ENCODE peak calls at places on chromosomes 2 and 18, in ten cellular contexts. Q is AG09319; P is activated CD4-positive, alpha-beta T cell treated with anti-CD3 and anti-CD28 coated beads, Interleukin-2, amount 50 U/mL, for 24 hours; H is NCI-H774; L is brain microvascular endothelial cell; T is mucosa of descending colon; C is pons; I is T-helper 17 cell; N is thoracic aorta; Y is HFF-Myc. W is an unnamed sample.

GRCh38 chr2:196234672-196235071 is 63.3 kb upstream of the STK17B start:
- DNase-seq in Q (peak), P (no peak), H (no peak), L (peak), T (no peak), C (no peak), I (peak), N (no peak), Y (no peak), W (no peak)

GRCh38 chr2:109612991-109613921 is 510 bp downstream of the SEPTIN10 start:
- DNase-seq in Q (no peak), P (no peak), H (peak), L (peak), T (no peak), C (peak), I (no peak), N (no peak), Y (no peak), W (peak)

GRCh38 chr2:177282101-177282573 is 17.6 kb upstream of the NFE2L2 start:
- DNase-seq in Q (no peak), P (no peak), H (no peak), L (no peak), T (no peak), C (no peak), I (no peak), N (no peak), Y (peak), W (peak)

GRCh38 chr18:79252904-79253633 is 142.7 kb upstream of the NFATC1 start:
- DNase-seq in Q (no peak), P (no peak), H (no peak), L (no peak), T (no peak), C (no peak), I (no peak), N (no peak), Y (no peak), W (no peak)

GRCh38 chr2:84781942-84782716 is 98.8 kb downstream of the TRABD2A start:
- DNase-seq in Q (no peak), P (no peak), H (no peak), L (no peak), T (peak), C (no peak), I (peak), N (no peak), Y (no peak), W (no peak)

GRCh38 chr2:191264647-191265079 is 19.5 kb downstream of the MYO1B start:
- DNase-seq in Q (no peak), P (no peak), H (no peak), L (peak), T (no peak), C (no peak), I (no peak), N (no peak), Y (no peak), W (no peak)

GRCh38 chr2:183597841-183598240 is 473.6 kb downstream of the NUP35 start:
- DNase-seq in Q (no peak), P (no peak), H (no peak), L (no peak), T (no peak), C (no peak), I (no peak), N (no peak), Y (no peak), W (no peak)

GRCh38 chr2:130370490-130370889 is 14.6 kb downstream of the PTPN18 start:
- DNase-seq in Q (no peak), P (no peak), H (no peak), L (no peak), T (no peak), C (no peak), I (peak), N (no peak), Y (no peak), W (no peak)

GRCh38 chr2:64228923-64229322 is 84.7 kb upstream of the PELI1 start:
- DNase-seq in Q (no peak), P (no peak), H (no peak), L (no peak), T (no peak), C (no peak), I (no peak), N (no peak), Y (no peak), W (no peak)

GRCh38 chr2:108588070-108588668 is 53.9 kb downstream of the LIMS1 start:
- DNase-seq in Q (no peak), P (no peak), H (no peak), L (no peak), T (no peak), C (peak), I (no peak), N (no peak), Y (no peak), W (no peak)